ENCODE peak calls at places on chromosomes 2 and 18, in eight cellular contexts. X is DND-41, G is sciatic nerve, N is NCI-H69, L is WTC11, R is GM23248, M is KBM-7, V is posterior vena cava. B is an unnamed sample.

GRCh38 chr2:55109219-55109891 is 59.1 kb upstream of the RTN4 start:
- DNase-seq in G (no peak), M (no peak), X (no peak), V (no peak), L (no peak), R (peak; percentile 59), N (peak; percentile 96), B (no peak)

GRCh38 chr2:197181491-197181890 is 129.1 kb downstream of the ANKRD44 start:
- DNase-seq in R (peak; percentile 56), N (no peak), X (no peak), V (no peak), M (no peak), G (no peak), L (no peak), B (no peak)

GRCh38 chr2:217703999-217704398 is 298.8 kb downstream of the TNS1 start:
- DNase-seq in R (no peak), L (no peak), M (no peak), N (no peak), G (no peak), X (no peak), V (no peak), B (no peak)

GRCh38 chr2:46849741-46850474 is 65.7 kb downstream of the MCFD2 start:
- DNase-seq in V (peak; percentile 95), R (peak; percentile 27), M (no peak), X (no peak), N (peak; percentile 12), G (no peak), L (no peak), B (peak; percentile 92)

GRCh38 chr2:98468621-98469236 is 24.1 kb downstream of the INPP4A start:
- DNase-seq in G (no peak), X (no peak), L (no peak), N (peak; percentile 52), R (peak; percentile 59), M (no peak), V (no peak), B (no peak)

GRCh38 chr2:191738667-191739066 is 60.7 kb downstream of the NABP1 start:
- DNase-seq in L (no peak), G (no peak), V (no peak), N (no peak), R (no peak), M (no peak), X (no peak), B (no peak)

GRCh38 chr2:18611184-18611583 is 21.8 kb upstream of the NT5C1B start:
- DNase-seq in L (no peak), G (no peak), X (no peak), N (peak; percentile 17), V (no peak), R (no peak), M (no peak), B (no peak)

GRCh38 chr18:8412117-8412516 is 197.1 kb upstream of the RAB12 start:
- DNase-seq in V (no peak), L (no peak), X (no peak), G (no peak), N (no peak), R (no peak), M (no peak), B (no peak)

GRCh38 chr18:26383454-26384270 is 157.4 kb downstream of the TAF4B start:
- DNase-seq in M (peak; percentile 52), R (peak; percentile 68), L (no peak), V (no peak), N (peak; percentile 82), X (peak; percentile 28), G (no peak), B (no peak)

GRCh38 chr18:6928359-6928758 is 189.2 kb downstream of the LAMA1 start:
- DNase-seq in G (no peak), V (no peak), N (no peak), L (no peak), X (no peak), M (no peak), R (no peak), B (no peak)

GRCh38 chr2:78768016-78768415 is 257.5 kb upstream of the REG3G start:
- DNase-seq in R (no peak), G (no peak), X (no peak), L (no peak), M (no peak), V (no peak), N (no peak), B (no peak)

GRCh38 chr2:156099382-156099781 is 233.1 kb downstream of the NR4A2 start:
- DNase-seq in X (no peak), R (no peak), L (no peak), M (no peak), V (no peak), N (peak; percentile 79), G (no peak), B (no peak)

GRCh38 chr2:233355916-233356315 is 1.6 kb downstream of the DGKD start:
- DNase-seq in G (peak; percentile 45), X (no peak), N (no peak), R (no peak), V (no peak), L (no peak), M (no peak), B (no peak)

B was measured in kidney.